ENCODE peak calls at places on chromosomes 13 and 19, in five cellular contexts. E, Z, F, K and B are unnamed samples.

GRCh38 chr19:5631511-5632240 is 8.8 kb downstream of the SAFB start:
- DNase-seq in Z (no peak), F (no peak), K (no peak), E (no peak), B (no peak)

GRCh38 chr13:72645521-72645920 is 81.9 kb downstream of the MZT1 start:
- DNase-seq in Z (no peak), E (no peak), F (no peak), K (no peak), B (no peak)

GRCh38 chr19:7550987-7551761 is 15.7 kb downstream of the PNPLA6 start:
- DNase-seq in F (peak), Z (peak), E (peak), K (no peak), B (peak)

GRCh38 chr13:70856025-70856424 is 747.8 kb upstream of the KLHL1 start:
- DNase-seq in K (no peak), E (no peak), Z (no peak), F (no peak), B (no peak)

GRCh38 chr19:16095071-16095571 is 16.6 kb upstream of the RAB8A start:
- DNase-seq in Z (no peak), F (no peak), K (no peak), E (no peak), B (no peak)

GRCh38 chr13:90627813-90628212 is 719.7 kb upstream of the MIR17HG start:
- DNase-seq in Z (no peak), E (no peak), F (no peak), K (no peak), B (no peak)

GRCh38 chr19:46606681-46607440 is 5.7 kb downstream of the CALM3 start:
- DNase-seq in Z (no peak), F (no peak), K (peak), E (no peak), B (no peak)

GRCh38 chr13:67133476-67133875 is 96.7 kb downstream of the PCDH9 start:
- DNase-seq in E (no peak), Z (no peak), K (no peak), F (no peak), B (no peak)

GRCh38 chr19:49570997-49571676 is 9.2 kb downstream of the NOSIP start:
- DNase-seq in E (no peak), Z (peak), F (no peak), K (no peak), B (no peak)

GRCh38 chr19:3642987-3643386 is 16.4 kb upstream of the CACTIN start:
- DNase-seq in F (peak), K (no peak), E (no peak), Z (no peak), B (no peak)

GRCh38 chr19:3471954-3472655 is 8.2 kb downstream of the SMIM24 start:
- DNase-seq in Z (peak), F (no peak), K (no peak), E (peak), B (no peak)

GRCh38 chr19:51978882-51979281 is 7.8 kb downstream of the ZNF350 start:
- DNase-seq in E (no peak), Z (no peak), F (no peak), K (no peak), B (no peak)

GRCh38 chr13:41835871-41836270 is 125.0 kb downstream of the VWA8 start:
- DNase-seq in E (no peak), K (no peak), Z (no peak), F (no peak), B (no peak)

GRCh38 chr13:31968473-31968872 is 63.1 kb upstream of the FRY start:
- DNase-seq in E (no peak), Z (peak), F (no peak), K (no peak), B (no peak)

GRCh38 chr13:112887151-112887550 is 81.9 kb upstream of the MCF2L start:
- DNase-seq in E (no peak), F (no peak), K (peak), Z (no peak), B (no peak)

GRCh38 chr13:111031531-111031961 is 83.6 kb upstream of the ARHGEF7 start:
- DNase-seq in Z (no peak), F (no peak), E (no peak), K (no peak), B (no peak)

GRCh38 chr13:21330126-21330861 is 128.8 kb downstream of the ZDHHC20 start:
- DNase-seq in E (no peak), Z (no peak), F (no peak), K (no peak), B (no peak)

GRCh38 chr19:21256722-21257121 is 72.5 kb downstream of the ZNF708 start:
- DNase-seq in F (peak), K (no peak), Z (no peak), E (no peak), B (no peak)

GRCh38 chr13:97223711-97224461 is 1.8 kb downstream of the MBNL2 start:
- DNase-seq in Z (peak), K (peak), F (peak), E (peak), B (peak)

GRCh38 chr19:43682824-43683661 is 13.1 kb upstream of the PLAUR start:
- DNase-seq in Z (no peak), F (no peak), E (no peak), K (no peak), B (no peak)

GRCh38 chr13:95503662-95504061 is 48.9 kb upstream of the CLDN10 start:
- DNase-seq in Z (no peak), K (no peak), E (no peak), F (no peak), B (no peak)

GRCh38 chr13:95502216-95502615 is 50.3 kb upstream of the CLDN10 start:
- DNase-seq in Z (no peak), F (no peak), E (no peak), K (no peak), B (no peak)

GRCh38 chr13:95505976-95506375 is 46.5 kb upstream of the CLDN10 start:
- DNase-seq in Z (no peak), E (no peak), F (no peak), K (no peak), B (no peak)

GRCh38 chr13:95509521-95510315 is 42.8 kb upstream of the CLDN10 start:
- DNase-seq in Z (no peak), K (no peak), F (no peak), E (no peak), B (no peak)

DNA sequence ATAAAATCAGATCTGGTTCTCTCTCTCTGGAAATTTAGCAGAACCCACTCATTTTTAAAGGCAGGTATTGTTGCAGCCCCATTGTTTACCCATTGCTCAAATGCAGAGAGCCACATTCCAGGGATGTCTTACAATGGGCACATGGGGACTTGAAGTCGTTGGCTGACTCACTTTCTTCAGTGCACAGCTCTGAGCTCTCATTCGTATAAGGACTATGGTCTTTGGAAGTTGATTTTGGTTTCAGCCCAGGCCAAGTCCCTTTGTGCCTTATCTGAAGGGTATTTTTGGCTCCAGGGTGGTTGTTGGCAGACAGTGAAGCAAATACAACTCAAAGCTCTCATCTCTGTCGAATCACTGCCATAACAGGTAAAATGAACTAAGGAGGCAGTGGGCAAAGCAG is 47.3 kb upstream of the CLDN10 start:
- DNase-seq in K (no peak), F (no peak), Z (no peak), E (no peak), B (no peak)
- TF ChIP-seq POLR2AphosphoS5 in K (no peak), F (no peak), Z (no peak), E (no peak), B (no peak)

DNA sequence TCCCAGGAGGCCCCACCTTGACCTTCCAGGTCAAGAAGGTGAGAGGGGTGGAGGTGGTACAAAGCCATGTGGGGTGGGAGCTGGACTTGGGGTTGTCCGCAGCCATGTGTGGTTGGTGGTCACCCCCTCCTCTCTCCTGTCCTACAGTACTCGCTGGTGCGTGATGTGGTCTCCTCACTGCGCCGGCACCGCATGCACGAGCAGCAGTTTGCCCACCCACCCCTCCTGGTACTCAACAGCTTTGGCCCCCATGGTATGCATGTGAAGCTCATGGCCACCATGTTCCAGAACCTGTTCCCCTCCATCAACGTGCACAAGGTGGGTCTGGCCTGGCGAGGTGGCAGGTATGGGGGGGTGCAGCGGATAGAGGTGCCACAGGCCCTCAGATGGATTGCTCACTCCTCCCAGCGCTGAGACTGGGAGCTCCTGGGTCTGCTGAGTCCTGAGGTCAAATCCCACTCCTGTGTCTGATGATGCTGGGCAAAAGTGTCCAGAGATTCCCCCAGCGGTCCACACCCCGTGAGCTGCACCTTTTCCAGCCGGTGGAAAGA is 1.7 kb downstream of the PPAN start:
- DNase-seq in Z (no peak), K (no peak), F (no peak), E (no peak), B (no peak)
- H3K4me3 ChIP-seq in Z (no peak), K (no peak), F (peak), E (no peak), B (no peak)

DNA sequence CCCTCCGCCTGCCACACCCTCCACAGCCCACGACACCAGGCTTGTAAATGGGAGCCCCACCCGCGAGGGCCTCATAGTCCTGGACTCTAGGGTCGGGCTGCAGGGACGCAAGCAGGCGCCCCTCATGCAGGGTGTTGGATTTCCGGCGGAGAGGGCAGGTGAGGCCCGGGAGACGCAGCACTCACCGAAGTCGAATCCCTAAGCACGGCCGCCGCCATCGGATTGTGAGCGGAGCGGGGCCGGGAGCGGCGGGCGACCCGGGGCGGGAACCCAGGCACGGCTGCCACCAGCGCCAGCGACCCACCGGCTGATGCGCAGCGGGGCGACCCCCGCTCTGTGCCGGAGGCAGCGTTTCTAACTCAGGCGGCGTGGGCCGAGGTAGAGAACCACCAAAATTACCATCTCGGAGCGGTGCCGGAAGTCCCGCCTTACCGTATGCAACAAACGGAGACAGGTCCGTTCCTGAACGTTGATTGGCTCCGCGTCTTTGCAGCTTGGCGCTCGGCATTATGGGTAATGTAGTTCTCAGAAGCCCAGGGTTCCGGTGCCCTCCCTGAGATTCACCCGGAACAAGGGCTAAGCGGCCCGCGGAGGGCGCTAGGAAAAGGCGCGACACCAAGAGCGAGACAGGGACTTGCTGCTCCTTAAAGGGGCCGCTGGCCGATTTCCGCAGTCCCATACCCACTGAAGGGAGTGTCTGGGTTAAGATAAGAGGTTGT is at the start of gene ZNF416:
- DNase-seq in Z (peak), E (peak), K (peak), F (peak), B (peak)
- TF ChIP-seq POLR2AphosphoS5 in Z (peak), E (peak), K (peak), F (no peak), B (peak)

GRCh38 chr19:56476671-56477428 is at the start of gene ZNF667:
- DNase-seq in K (peak), F (no peak), Z (no peak), E (peak), B (no peak)
- H3K4me3 ChIP-seq in K (peak), F (no peak), Z (peak), E (peak), B (peak)

DNA sequence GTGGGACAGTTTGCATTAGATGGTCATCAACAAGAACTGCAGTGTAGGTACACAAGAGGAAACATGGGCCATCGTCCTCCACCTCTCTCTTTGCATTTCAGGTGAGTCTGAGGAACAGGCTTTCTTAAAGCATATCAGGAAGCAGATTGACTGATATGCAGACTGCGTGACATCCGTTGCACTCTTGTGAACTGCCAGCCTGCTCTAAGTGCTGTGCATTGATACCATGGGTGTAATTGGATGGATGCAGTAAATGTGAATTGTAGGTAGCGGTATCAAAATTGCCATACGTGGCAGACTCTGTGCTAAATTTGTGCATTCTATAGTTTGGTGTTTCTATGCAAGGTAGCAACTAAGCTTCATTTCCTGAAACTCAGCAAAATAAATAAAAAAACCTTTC is 1008.3 kb downstream of the EFNB2 start:
- DNase-seq in Z (no peak), K (no peak), E (no peak), F (no peak), B (no peak)
- TF ChIP-seq POLR2AphosphoS5 in Z (no peak), K (no peak), E (no peak), F (no peak), B (no peak)